ENCODE peak calls at places on chromosomes 16 and 17, in seven cellular contexts. W is transverse colon, T is spleen, F is stomach, U is Panc1, H is GM12892, M is suprapubic skin. S is an unnamed sample.

GRCh38 chr17:72556944-72557826 is 436.4 kb downstream of the SOX9 start:
- DNase-seq in W (peak; percentile 75), T (peak; percentile 81), F (peak; percentile 79), U (no peak), H (peak; percentile 71), M (no peak), S (peak; percentile 93)

GRCh38 chr16:3589441-3589921 is 12.3 kb upstream of the NLRC3 start:
- DNase-seq in W (no peak), T (no peak), F (no peak), U (no peak), H (no peak), M (no peak), S (no peak)

GRCh38 chr17:48995332-48995870 is 1.8 kb upstream of the IGF2BP1 start:
- DNase-seq in W (no peak), T (no peak), F (no peak), U (no peak), H (no peak), M (peak; percentile 60), S (peak; percentile 90)

GRCh38 chr17:7173687-7174602 is 5.2 kb downstream of the ASGR1 start:
- DNase-seq in W (peak; percentile 50), T (peak; percentile 85), F (peak; percentile 68), U (no peak), H (peak; percentile 29), M (no peak), S (peak; percentile 96)

GRCh38 chr16:10625595-10626357 is 45.4 kb upstream of the EMP2 start:
- DNase-seq in W (no peak), T (no peak), F (no peak), U (no peak), H (no peak), M (no peak), S (no peak)

GRCh38 chr17:66941249-66941648 is 23.3 kb upstream of the CACNG4 start:
- DNase-seq in W (no peak), T (peak; percentile 31), F (no peak), U (no peak), H (no peak), M (no peak), S (no peak)

GRCh38 chr16:83717814-83718213 is 90.0 kb upstream of the HSBP1 start:
- DNase-seq in W (no peak), T (no peak), F (no peak), U (no peak), H (no peak), M (peak; percentile 37), S (no peak)

GRCh38 chr17:75783069-75783783 is 1.4 kb upstream of the UNK start:
- DNase-seq in W (no peak), T (no peak), F (no peak), U (no peak), H (no peak), M (no peak), S (peak; percentile 67)

GRCh38 chr17:81509048-81509686 is 3.4 kb downstream of the ACTG1 start:
- DNase-seq in W (peak; percentile 48), T (no peak), F (no peak), U (no peak), H (no peak), M (no peak), S (no peak)

GRCh38 chr16:82329504-82330192 is 159.6 kb upstream of the MPHOSPH6 start:
- DNase-seq in W (no peak), T (no peak), F (peak; percentile 82), U (no peak), H (no peak), M (no peak), S (peak; percentile 21)

GRCh38 chr16:85252461-85252860 is 140.2 kb upstream of the CIBAR2 start:
- DNase-seq in W (no peak), T (no peak), F (no peak), U (no peak), H (no peak), M (no peak), S (no peak)

GRCh38 chr17:12415031-12415430 is 250.7 kb upstream of the MYOCD start:
- DNase-seq in W (no peak), T (no peak), F (no peak), U (no peak), H (no peak), M (no peak), S (peak; percentile 56)

GRCh38 chr17:34182036-34182803 is 72.9 kb upstream of the CCL2 start:
- DNase-seq in W (no peak), T (no peak), F (no peak), U (no peak), H (no peak), M (no peak), S (no peak)

GRCh38 chr17:18974407-18975149 is 22.6 kb downstream of the SLC5A10 start:
- DNase-seq in W (no peak), T (no peak), F (no peak), U (no peak), H (no peak), M (no peak), S (no peak)

GRCh38 chr17:40534431-40535189 is 30.7 kb downstream of the CCR7 start:
- DNase-seq in W (no peak), T (peak; percentile 70), F (no peak), U (no peak), H (no peak), M (no peak), S (no peak)

GRCh38 chr16:48816393-48816792 is 206.4 kb upstream of the N4BP1 start:
- DNase-seq in W (no peak), T (no peak), F (no peak), U (no peak), H (no peak), M (no peak), S (no peak)

GRCh38 chr17:31877911-31878702 is 19.1 kb upstream of the COPRS start:
- DNase-seq in W (no peak), T (no peak), F (no peak), U (no peak), H (no peak), M (no peak), S (no peak)

GRCh38 chr16:49701867-49702494 is 153.9 kb downstream of the ZNF423 start:
- DNase-seq in W (peak; percentile 27), T (no peak), F (no peak), U (no peak), H (no peak), M (peak; percentile 87), S (peak; percentile 83)

GRCh38 chr17:73646409-73647305 is 2.4 kb upstream of the SDK2 start:
- DNase-seq in W (no peak), T (no peak), F (peak; percentile 13), U (no peak), H (no peak), M (peak; percentile 58), S (peak; percentile 85)

GRCh38 chr16:31459722-31460581 is 651 bp downstream of the ARMC5 start:
- DNase-seq in W (peak; percentile 100), T (peak; percentile 100), F (peak; percentile 100), U (peak; percentile 97), H (peak; percentile 84), M (peak; percentile 100), S (peak; percentile 99)
- TF ChIP-seq POLR2AphosphoS5 in W (peak; percentile 89), T (no peak), F (peak; percentile 90), U (no peak), H (peak; percentile 2), M (no peak), S (no peak)

GRCh38 chr17:43210576-43210975 is 1.1 kb upstream of the TMEM106A start:
- DNase-seq in W (no peak), T (no peak), F (no peak), U (no peak), H (no peak), M (no peak), S (no peak)

GRCh38 chr17:43211480-43212402 is at the start of gene TMEM106A:
- DNase-seq in W (peak; percentile 82), T (peak; percentile 93), F (peak; percentile 82), U (no peak), H (peak; percentile 85), M (peak; percentile 88), S (peak; percentile 89)

GRCh38 chr17:43211123-43211479 is 574 bp upstream of the TMEM106A start:
- DNase-seq in W (no peak), T (no peak), F (no peak), U (no peak), H (no peak), M (no peak), S (no peak)

GRCh38 chr17:43213545-43213944 is 1.9 kb downstream of the TMEM106A start:
- DNase-seq in W (no peak), T (peak; percentile 27), F (peak; percentile 29), U (no peak), H (no peak), M (peak; percentile 44), S (no peak)

GRCh38 chr17:43212641-43213490 is 1.2 kb downstream of the TMEM106A start:
- DNase-seq in W (peak; percentile 12), T (peak; percentile 60), F (no peak), U (no peak), H (no peak), M (peak; percentile 65), S (no peak)
- TF ChIP-seq POLR2AphosphoS5 in W (no peak), T (no peak), F (no peak), U (no peak), H (no peak), M (no peak), S (no peak)

DNA sequence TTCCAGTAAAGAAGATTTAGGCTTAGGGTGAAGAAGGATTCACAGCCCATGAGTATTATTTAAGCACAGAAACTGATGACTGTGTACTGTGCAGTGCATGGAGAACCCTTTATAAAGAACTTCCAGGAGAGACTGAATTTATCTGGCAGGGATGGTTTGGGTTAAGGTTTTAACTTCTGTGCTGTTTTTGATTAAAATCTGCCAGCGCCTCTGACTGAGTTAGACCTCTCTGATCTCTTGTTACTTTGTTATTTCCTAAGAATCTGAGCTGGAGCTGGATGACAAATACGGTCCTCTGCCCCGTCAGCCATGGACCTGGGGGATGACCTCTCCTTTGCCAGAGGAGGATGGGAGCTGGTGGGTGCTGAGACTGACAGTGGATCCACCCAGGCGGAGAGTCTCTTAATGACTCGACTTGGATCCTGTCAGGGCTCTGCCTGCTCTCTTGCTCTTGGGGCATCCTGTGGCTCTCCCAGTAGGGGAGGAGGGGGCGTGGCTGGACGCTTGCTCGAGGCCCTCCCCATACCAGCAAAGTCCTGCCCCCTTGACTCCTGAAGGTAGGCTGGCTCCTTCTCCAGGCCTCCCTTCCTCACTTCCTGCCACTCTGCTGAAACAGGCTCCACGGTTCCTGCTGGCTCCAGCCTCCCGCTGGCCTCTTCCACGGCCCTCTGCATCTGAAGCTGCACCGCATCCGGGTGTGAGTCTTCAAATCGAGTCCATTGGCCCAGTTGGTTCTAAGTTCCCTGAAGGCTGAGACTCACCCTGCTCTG is 24.8 kb upstream of the MAP3K14 start:
- DNase-seq in W (peak; percentile 7), T (peak; percentile 78), F (no peak), U (no peak), H (no peak), M (no peak), S (peak; percentile 94)
- TF ChIP-seq POLR2AphosphoS5 in W (no peak), T (peak; percentile 15), F (peak; percentile 5), U (peak; percentile 59), H (no peak), M (no peak), S (peak; percentile 78)

GRCh38 chr17:28469376-28469775 is 4.1 kb upstream of the SLC13A2 start:
- DNase-seq in W (no peak), T (no peak), F (no peak), U (no peak), H (no peak), M (peak; percentile 44), S (no peak)

GRCh38 chr17:28468781-28469180 is 4.7 kb upstream of the SLC13A2 start:
- DNase-seq in W (no peak), T (no peak), F (no peak), U (no peak), H (no peak), M (no peak), S (no peak)

GRCh38 chr17:28466521-28467048 is 6.9 kb upstream of the SLC13A2 start:
- DNase-seq in W (no peak), T (no peak), F (no peak), U (no peak), H (no peak), M (peak; percentile 18), S (no peak)

GRCh38 chr17:28466001-28466400 is 7.4 kb upstream of the SLC13A2 start:
- DNase-seq in W (no peak), T (no peak), F (no peak), U (no peak), H (no peak), M (peak; percentile 70), S (no peak)

GRCh38 chr17:28467456-28468025 is 5.9 kb upstream of the SLC13A2 start:
- DNase-seq in W (no peak), T (no peak), F (no peak), U (no peak), H (no peak), M (peak; percentile 37), S (no peak)
- TF ChIP-seq POLR2AphosphoS5 in W (no peak), T (no peak), F (no peak), U (no peak), H (no peak), M (no peak), S (no peak)